ENCODE peak calls at places on chromosomes 2 and 18, in ten cellular contexts. One of them, this sample, is unnamed.

GRCh38 chr2:166792808-166793207 is 95.5 kb upstream of the XIRP2 start:
- DNase-seq in upper lobe of right lung: no peak
- DNase-seq in IMR-90: no peak
- DNase-seq in GM13976: no peak
- DNase-seq in AG09319: no peak
- DNase-seq in sigmoid colon: no peak
- DNase-seq in tibial artery: no peak
- DNase-seq in AG04450: no peak
- DNase-seq in AG10803: no peak
- DNase-seq in fibroblast of the aortic adventitia: no peak
- DNase-seq in this sample: no peak

GRCh38 chr2:108625828-108626195 is 91.5 kb downstream of the LIMS1 start:
- DNase-seq in AG10803: no peak
- DNase-seq in IMR-90: no peak
- DNase-seq in AG04450: no peak
- DNase-seq in fibroblast of the aortic adventitia: no peak
- DNase-seq in AG09319: no peak
- DNase-seq in tibial artery: no peak
- DNase-seq in GM13976: no peak
- DNase-seq in upper lobe of right lung: no peak
- DNase-seq in sigmoid colon: no peak
- DNase-seq in this sample: no peak

GRCh38 chr2:9481257-9481922 is 7.0 kb downstream of the IAH1 start:
- DNase-seq in AG04450: peak
- DNase-seq in AG09319: no peak
- DNase-seq in fibroblast of the aortic adventitia: no peak
- DNase-seq in sigmoid colon: no peak
- DNase-seq in tibial artery: no peak
- DNase-seq in GM13976: no peak
- DNase-seq in IMR-90: peak
- DNase-seq in AG10803: no peak
- DNase-seq in upper lobe of right lung: no peak
- DNase-seq in this sample: no peak

GRCh38 chr18:4672152-4672551 is 217.0 kb upstream of the DLGAP1 start:
- DNase-seq in AG09319: no peak
- DNase-seq in tibial artery: no peak
- DNase-seq in IMR-90: no peak
- DNase-seq in upper lobe of right lung: no peak
- DNase-seq in GM13976: no peak
- DNase-seq in AG04450: no peak
- DNase-seq in sigmoid colon: no peak
- DNase-seq in fibroblast of the aortic adventitia: no peak
- DNase-seq in AG10803: no peak
- DNase-seq in this sample: no peak

GRCh38 chr2:200416878-200417277 is 93.0 kb downstream of the KCTD18 start:
- DNase-seq in fibroblast of the aortic adventitia: no peak
- DNase-seq in sigmoid colon: no peak
- DNase-seq in IMR-90: no peak
- DNase-seq in tibial artery: no peak
- DNase-seq in GM13976: no peak
- DNase-seq in AG04450: no peak
- DNase-seq in AG10803: no peak
- DNase-seq in AG09319: no peak
- DNase-seq in upper lobe of right lung: no peak
- DNase-seq in this sample: no peak

GRCh38 chr2:198315791-198316190 is 511.4 kb downstream of the PLCL1 start:
- DNase-seq in tibial artery: no peak
- DNase-seq in GM13976: no peak
- DNase-seq in sigmoid colon: no peak
- DNase-seq in AG10803: no peak
- DNase-seq in AG04450: no peak
- DNase-seq in fibroblast of the aortic adventitia: no peak
- DNase-seq in upper lobe of right lung: no peak
- DNase-seq in IMR-90: no peak
- DNase-seq in AG09319: peak
- DNase-seq in this sample: no peak

GRCh38 chr2:67844024-67844540 is 218.7 kb downstream of the C1D start:
- DNase-seq in upper lobe of right lung: no peak
- DNase-seq in fibroblast of the aortic adventitia: no peak
- DNase-seq in GM13976: no peak
- DNase-seq in AG04450: no peak
- DNase-seq in sigmoid colon: no peak
- DNase-seq in AG09319: no peak
- DNase-seq in AG10803: no peak
- DNase-seq in IMR-90: no peak
- DNase-seq in tibial artery: no peak
- DNase-seq in this sample: no peak

GRCh38 chr2:97774425-97774824 is 61.0 kb downstream of the ZAP70 start:
- DNase-seq in fibroblast of the aortic adventitia: no peak
- DNase-seq in AG09319: no peak
- DNase-seq in upper lobe of right lung: no peak
- DNase-seq in AG04450: no peak
- DNase-seq in tibial artery: no peak
- DNase-seq in IMR-90: no peak
- DNase-seq in GM13976: no peak
- DNase-seq in sigmoid colon: no peak
- DNase-seq in AG10803: no peak
- DNase-seq in this sample: no peak

GRCh38 chr18:22451796-22452195 is 34.1 kb upstream of the CTAGE1 start:
- DNase-seq in fibroblast of the aortic adventitia: no peak
- DNase-seq in tibial artery: no peak
- DNase-seq in AG10803: no peak
- DNase-seq in upper lobe of right lung: no peak
- DNase-seq in IMR-90: no peak
- DNase-seq in AG09319: no peak
- DNase-seq in GM13976: no peak
- DNase-seq in sigmoid colon: no peak
- DNase-seq in AG04450: no peak
- DNase-seq in this sample: no peak

GRCh38 chr2:232528746-232529445 is 2.9 kb downstream of the CHRND start:
- DNase-seq in fibroblast of the aortic adventitia: no peak
- DNase-seq in tibial artery: no peak
- DNase-seq in GM13976: no peak
- DNase-seq in upper lobe of right lung: peak
- DNase-seq in sigmoid colon: no peak
- DNase-seq in AG04450: no peak
- DNase-seq in AG09319: no peak
- DNase-seq in AG10803: peak
- DNase-seq in IMR-90: no peak
- DNase-seq in this sample: no peak

GRCh38 chr2:41940715-41941114 is 107.1 kb upstream of the PKDCC start:
- DNase-seq in IMR-90: no peak
- DNase-seq in tibial artery: peak
- DNase-seq in AG04450: no peak
- DNase-seq in AG09319: no peak
- DNase-seq in sigmoid colon: no peak
- DNase-seq in AG10803: no peak
- DNase-seq in upper lobe of right lung: no peak
- DNase-seq in GM13976: no peak
- DNase-seq in fibroblast of the aortic adventitia: no peak
- DNase-seq in this sample: no peak

GRCh38 chr2:207394812-207395534 is 134.8 kb upstream of the CREB1 start:
- DNase-seq in AG04450: peak
- DNase-seq in IMR-90: peak
- DNase-seq in tibial artery: no peak
- DNase-seq in fibroblast of the aortic adventitia: peak
- DNase-seq in AG10803: peak
- DNase-seq in sigmoid colon: no peak
- DNase-seq in GM13976: no peak
- DNase-seq in AG09319: peak
- DNase-seq in upper lobe of right lung: no peak
- DNase-seq in this sample: peak

GRCh38 chr2:110126926-110127325 is 11.3 kb upstream of the MALL start:
- DNase-seq in tibial artery: no peak
- DNase-seq in AG10803: no peak
- DNase-seq in AG09319: no peak
- DNase-seq in AG04450: no peak
- DNase-seq in GM13976: no peak
- DNase-seq in sigmoid colon: no peak
- DNase-seq in upper lobe of right lung: no peak
- DNase-seq in fibroblast of the aortic adventitia: no peak
- DNase-seq in IMR-90: no peak
- DNase-seq in this sample: no peak

GRCh38 chr18:10094154-10094553 is 180.3 kb downstream of the VAPA start:
- DNase-seq in sigmoid colon: no peak
- DNase-seq in fibroblast of the aortic adventitia: no peak
- DNase-seq in upper lobe of right lung: no peak
- DNase-seq in tibial artery: no peak
- DNase-seq in AG10803: no peak
- DNase-seq in AG09319: no peak
- DNase-seq in IMR-90: peak
- DNase-seq in AG04450: no peak
- DNase-seq in GM13976: no peak
- DNase-seq in this sample: no peak

GRCh38 chr2:238872628-238873400 is 24.9 kb downstream of the TWIST2 start:
- DNase-seq in tibial artery: peak
- DNase-seq in AG10803: no peak
- DNase-seq in fibroblast of the aortic adventitia: no peak
- DNase-seq in sigmoid colon: no peak
- DNase-seq in IMR-90: no peak
- DNase-seq in upper lobe of right lung: no peak
- DNase-seq in GM13976: no peak
- DNase-seq in AG09319: no peak
- DNase-seq in AG04450: no peak
- DNase-seq in this sample: no peak
- TF ChIP-seq CTCF in tibial artery: no peak
- TF ChIP-seq CTCF in AG10803: peak
- TF ChIP-seq CTCF in fibroblast of the aortic adventitia: no peak
- TF ChIP-seq CTCF in sigmoid colon: no peak
- TF ChIP-seq CTCF in IMR-90: no peak
- TF ChIP-seq CTCF in upper lobe of right lung: no peak
- TF ChIP-seq CTCF in GM13976: no peak
- TF ChIP-seq CTCF in AG09319: no peak
- TF ChIP-seq CTCF in AG04450: no peak
- TF ChIP-seq CTCF in this sample: no peak

DNA sequence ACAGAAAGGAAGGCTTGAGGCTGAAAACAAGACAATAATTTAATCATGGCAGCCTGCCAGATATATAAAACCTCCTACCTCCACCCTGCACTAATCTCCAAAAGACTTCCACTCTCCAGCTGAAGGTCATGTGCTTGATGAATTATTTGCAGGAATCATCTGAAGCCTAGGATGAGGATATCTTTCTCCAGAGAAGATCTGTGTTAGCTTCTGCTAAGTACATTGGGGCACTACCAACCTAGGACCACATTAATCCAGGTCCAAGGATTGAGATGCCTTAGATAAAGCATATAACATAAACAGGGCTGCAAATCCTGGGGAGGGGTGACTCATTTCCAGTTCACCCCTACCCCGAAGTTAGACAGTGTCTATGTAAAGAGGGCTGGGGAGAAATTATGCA is 80.5 kb upstream of the FRZB start:
- DNase-seq in IMR-90: peak
- DNase-seq in AG04450: no peak
- DNase-seq in fibroblast of the aortic adventitia: peak
- DNase-seq in AG09319: no peak
- DNase-seq in tibial artery: no peak
- DNase-seq in sigmoid colon: no peak
- DNase-seq in upper lobe of right lung: no peak
- DNase-seq in AG10803: no peak
- DNase-seq in GM13976: no peak
- DNase-seq in this sample: no peak
- TF ChIP-seq CTCF in IMR-90: no peak
- TF ChIP-seq CTCF in AG04450: no peak
- TF ChIP-seq CTCF in fibroblast of the aortic adventitia: no peak
- TF ChIP-seq CTCF in AG09319: no peak
- TF ChIP-seq CTCF in tibial artery: no peak
- TF ChIP-seq CTCF in sigmoid colon: no peak
- TF ChIP-seq CTCF in upper lobe of right lung: no peak
- TF ChIP-seq CTCF in AG10803: no peak
- TF ChIP-seq CTCF in GM13976: no peak
- TF ChIP-seq CTCF in this sample: no peak

GRCh38 chr18:37889963-37890362 is 324.4 kb upstream of the CELF4 start:
- DNase-seq in GM13976: no peak
- DNase-seq in upper lobe of right lung: no peak
- DNase-seq in AG09319: no peak
- DNase-seq in IMR-90: no peak
- DNase-seq in tibial artery: no peak
- DNase-seq in AG10803: no peak
- DNase-seq in AG04450: no peak
- DNase-seq in fibroblast of the aortic adventitia: no peak
- DNase-seq in sigmoid colon: no peak
- DNase-seq in this sample: no peak
- TF ChIP-seq CTCF in GM13976: no peak
- TF ChIP-seq CTCF in upper lobe of right lung: no peak
- TF ChIP-seq CTCF in AG09319: no peak
- TF ChIP-seq CTCF in IMR-90: no peak
- TF ChIP-seq CTCF in tibial artery: no peak
- TF ChIP-seq CTCF in AG10803: no peak
- TF ChIP-seq CTCF in AG04450: no peak
- TF ChIP-seq CTCF in fibroblast of the aortic adventitia: no peak
- TF ChIP-seq CTCF in sigmoid colon: no peak
- TF ChIP-seq CTCF in this sample: no peak

GRCh38 chr2:44716131-44716530 is 225.4 kb upstream of the SIX3 start:
- DNase-seq in tibial artery: no peak
- DNase-seq in AG09319: no peak
- DNase-seq in upper lobe of right lung: no peak
- DNase-seq in GM13976: no peak
- DNase-seq in sigmoid colon: no peak
- DNase-seq in AG10803: peak
- DNase-seq in IMR-90: no peak
- DNase-seq in AG04450: no peak
- DNase-seq in fibroblast of the aortic adventitia: peak
- DNase-seq in this sample: no peak

GRCh38 chr2:44718431-44718830 is 223.1 kb upstream of the SIX3 start:
- DNase-seq in AG04450: no peak
- DNase-seq in upper lobe of right lung: no peak
- DNase-seq in GM13976: no peak
- DNase-seq in tibial artery: no peak
- DNase-seq in fibroblast of the aortic adventitia: no peak
- DNase-seq in sigmoid colon: no peak
- DNase-seq in AG10803: no peak
- DNase-seq in AG09319: no peak
- DNase-seq in IMR-90: no peak
- DNase-seq in this sample: no peak

GRCh38 chr2:44713170-44713569 is 228.3 kb upstream of the SIX3 start:
- DNase-seq in sigmoid colon: no peak
- DNase-seq in fibroblast of the aortic adventitia: no peak
- DNase-seq in AG09319: no peak
- DNase-seq in GM13976: no peak
- DNase-seq in upper lobe of right lung: no peak
- DNase-seq in AG10803: no peak
- DNase-seq in AG04450: no peak
- DNase-seq in IMR-90: no peak
- DNase-seq in tibial artery: no peak
- DNase-seq in this sample: no peak

GRCh38 chr2:44719564-44719963 is 221.9 kb upstream of the SIX3 start:
- DNase-seq in fibroblast of the aortic adventitia: no peak
- DNase-seq in AG09319: no peak
- DNase-seq in upper lobe of right lung: no peak
- DNase-seq in GM13976: no peak
- DNase-seq in sigmoid colon: no peak
- DNase-seq in IMR-90: no peak
- DNase-seq in AG10803: no peak
- DNase-seq in AG04450: no peak
- DNase-seq in tibial artery: no peak
- DNase-seq in this sample: no peak

DNA sequence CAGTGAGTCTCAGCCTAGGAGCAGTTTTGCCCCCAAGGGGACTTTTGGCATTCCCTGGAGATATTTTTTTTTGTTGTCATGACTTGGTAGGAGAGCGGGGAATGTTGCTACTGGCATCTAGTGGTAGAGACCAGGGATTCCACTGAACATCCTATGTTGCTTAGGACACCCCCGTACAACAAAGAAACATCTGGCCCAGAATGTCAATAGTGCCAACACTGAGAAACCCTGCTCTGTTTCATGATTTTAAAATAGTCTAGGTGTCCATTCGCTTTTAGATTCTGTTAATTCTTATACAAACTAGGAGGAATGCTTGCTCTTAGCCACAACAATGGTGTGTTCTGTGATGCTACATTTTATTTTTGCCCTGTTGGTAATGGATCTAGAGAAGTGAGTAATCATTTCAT is 225.8 kb upstream of the SIX3 start:
- DNase-seq in upper lobe of right lung: no peak
- DNase-seq in AG10803: peak
- DNase-seq in sigmoid colon: no peak
- DNase-seq in AG09319: peak
- DNase-seq in tibial artery: no peak
- DNase-seq in GM13976: no peak
- DNase-seq in AG04450: no peak
- DNase-seq in IMR-90: peak
- DNase-seq in fibroblast of the aortic adventitia: peak
- DNase-seq in this sample: no peak
- TF ChIP-seq CTCF in upper lobe of right lung: no peak
- TF ChIP-seq CTCF in AG10803: peak
- TF ChIP-seq CTCF in sigmoid colon: no peak
- TF ChIP-seq CTCF in AG09319: peak
- TF ChIP-seq CTCF in tibial artery: peak
- TF ChIP-seq CTCF in GM13976: peak
- TF ChIP-seq CTCF in AG04450: peak
- TF ChIP-seq CTCF in IMR-90: peak
- TF ChIP-seq CTCF in fibroblast of the aortic adventitia: peak
- TF ChIP-seq CTCF in this sample: peak